ENCODE peak calls at places on chromosomes 16 and 17, in seven cellular contexts. One of them, this sample, is unnamed.

GRCh38 chr16:38941-39892 is 14.2 kb downstream of the POLR3K start:
- DNase-seq in transverse colon: peak
- DNase-seq in testis: no peak
- DNase-seq in stomach: peak
- DNase-seq in endothelial cell of umbilical vein: no peak
- DNase-seq in spleen: peak
- DNase-seq in lower leg skin: no peak
- DNase-seq in this sample: no peak

GRCh38 chr17:79080349-79080748 is 5.7 kb downstream of the ENGASE start:
- DNase-seq in spleen: peak
- DNase-seq in stomach: no peak
- DNase-seq in lower leg skin: no peak
- DNase-seq in testis: no peak
- DNase-seq in transverse colon: no peak
- DNase-seq in endothelial cell of umbilical vein: no peak
- DNase-seq in this sample: no peak

GRCh38 chr16:25257504-25257955 is at the start of gene ZKSCAN2:
- DNase-seq in transverse colon: peak
- DNase-seq in testis: peak
- DNase-seq in spleen: peak
- DNase-seq in endothelial cell of umbilical vein: peak
- DNase-seq in stomach: peak
- DNase-seq in lower leg skin: peak
- DNase-seq in this sample: peak

GRCh38 chr17:14704121-14704520 is 403.2 kb downstream of the HS3ST3B1 start:
- DNase-seq in endothelial cell of umbilical vein: no peak
- DNase-seq in stomach: no peak
- DNase-seq in testis: no peak
- DNase-seq in transverse colon: no peak
- DNase-seq in spleen: no peak
- DNase-seq in lower leg skin: no peak
- DNase-seq in this sample: no peak

GRCh38 chr16:86497551-86498021 is 12.7 kb upstream of the FOXF1 start:
- DNase-seq in endothelial cell of umbilical vein: no peak
- DNase-seq in transverse colon: no peak
- DNase-seq in testis: no peak
- DNase-seq in stomach: no peak
- DNase-seq in lower leg skin: no peak
- DNase-seq in spleen: peak
- DNase-seq in this sample: no peak

GRCh38 chr17:80866050-80866793 is 125.4 kb upstream of the CHMP6 start:
- DNase-seq in spleen: peak
- DNase-seq in testis: peak
- DNase-seq in stomach: peak
- DNase-seq in lower leg skin: peak
- DNase-seq in transverse colon: peak
- DNase-seq in endothelial cell of umbilical vein: peak
- DNase-seq in this sample: peak

GRCh38 chr17:79126139-79126538 is 51.5 kb downstream of the ENGASE start:
- DNase-seq in endothelial cell of umbilical vein: no peak
- DNase-seq in transverse colon: peak
- DNase-seq in spleen: no peak
- DNase-seq in testis: no peak
- DNase-seq in lower leg skin: no peak
- DNase-seq in stomach: peak
- DNase-seq in this sample: no peak

GRCh38 chr16:15575293-15576049 is 67.5 kb downstream of the MARF1 start:
- DNase-seq in stomach: no peak
- DNase-seq in transverse colon: no peak
- DNase-seq in endothelial cell of umbilical vein: no peak
- DNase-seq in lower leg skin: no peak
- DNase-seq in testis: no peak
- DNase-seq in spleen: no peak
- DNase-seq in this sample: peak

GRCh38 chr16:22141746-22142145 is 20.6 kb upstream of the SDR42E2 start:
- DNase-seq in endothelial cell of umbilical vein: peak
- DNase-seq in spleen: no peak
- DNase-seq in testis: no peak
- DNase-seq in transverse colon: no peak
- DNase-seq in lower leg skin: no peak
- DNase-seq in stomach: no peak
- DNase-seq in this sample: no peak

DNA sequence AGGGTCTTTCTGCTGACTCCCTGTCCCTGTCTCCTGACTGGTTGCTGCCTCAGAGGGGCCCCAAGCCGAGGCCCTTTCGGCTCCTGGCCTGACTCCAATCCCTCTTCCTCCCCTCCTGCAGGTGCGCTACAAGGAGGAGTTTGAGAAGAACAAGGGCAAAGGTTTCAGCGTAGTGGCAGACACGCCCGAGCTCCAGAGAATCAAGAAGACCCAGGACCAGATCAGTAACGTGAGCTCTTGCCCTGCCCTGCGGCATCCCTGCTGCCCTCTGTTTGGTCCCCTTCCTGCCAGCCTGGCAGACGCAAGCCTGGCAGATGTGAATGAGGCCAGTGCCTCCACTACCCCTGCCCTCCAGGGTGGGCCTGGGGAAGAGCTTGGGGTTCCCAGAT is 27.1 kb upstream of the LASP1NB start:
- DNase-seq in spleen: peak
- DNase-seq in transverse colon: peak
- DNase-seq in lower leg skin: no peak
- DNase-seq in stomach: no peak
- DNase-seq in endothelial cell of umbilical vein: no peak
- DNase-seq in testis: no peak
- DNase-seq in this sample: no peak
- TF ChIP-seq POLR2A in spleen: no peak
- TF ChIP-seq POLR2A in transverse colon: no peak
- TF ChIP-seq POLR2A in lower leg skin: no peak
- TF ChIP-seq POLR2A in stomach: no peak
- TF ChIP-seq POLR2A in endothelial cell of umbilical vein: no peak
- TF ChIP-seq POLR2A in testis: no peak
- TF ChIP-seq POLR2A in this sample: no peak

GRCh38 chr17:41930009-41930832 is at the start of gene ODAD4:
- DNase-seq in endothelial cell of umbilical vein: peak
- DNase-seq in spleen: peak
- DNase-seq in testis: peak
- DNase-seq in stomach: peak
- DNase-seq in lower leg skin: peak
- DNase-seq in transverse colon: peak
- DNase-seq in this sample: peak
- TF ChIP-seq POLR2A in endothelial cell of umbilical vein: peak
- TF ChIP-seq POLR2A in spleen: no peak
- TF ChIP-seq POLR2A in testis: no peak
- TF ChIP-seq POLR2A in stomach: no peak
- TF ChIP-seq POLR2A in lower leg skin: peak
- TF ChIP-seq POLR2A in transverse colon: peak
- TF ChIP-seq POLR2A in this sample: peak

GRCh38 chr17:75822800-75823166 is 21.4 kb downstream of the UNC13D start:
- DNase-seq in testis: no peak
- DNase-seq in spleen: no peak
- DNase-seq in lower leg skin: no peak
- DNase-seq in stomach: no peak
- DNase-seq in transverse colon: no peak
- DNase-seq in endothelial cell of umbilical vein: no peak
- DNase-seq in this sample: no peak
- TF ChIP-seq POLR2A in testis: no peak
- TF ChIP-seq POLR2A in spleen: no peak
- TF ChIP-seq POLR2A in lower leg skin: no peak
- TF ChIP-seq POLR2A in stomach: no peak
- TF ChIP-seq POLR2A in transverse colon: no peak
- TF ChIP-seq POLR2A in endothelial cell of umbilical vein: no peak
- TF ChIP-seq POLR2A in this sample: no peak

GRCh38 chr17:17685775-17686291 is 4.6 kb downstream of the RAI1 start:
- DNase-seq in testis: peak
- DNase-seq in spleen: no peak
- DNase-seq in stomach: peak
- DNase-seq in lower leg skin: peak
- DNase-seq in endothelial cell of umbilical vein: peak
- DNase-seq in transverse colon: peak
- DNase-seq in this sample: peak
- TF ChIP-seq POLR2A in testis: no peak
- TF ChIP-seq POLR2A in spleen: no peak
- TF ChIP-seq POLR2A in stomach: no peak
- TF ChIP-seq POLR2A in lower leg skin: no peak
- TF ChIP-seq POLR2A in endothelial cell of umbilical vein: no peak
- TF ChIP-seq POLR2A in transverse colon: no peak
- TF ChIP-seq POLR2A in this sample: peak

GRCh38 chr17:75515229-75515522 is 161 bp downstream of the CASKIN2 start:
- DNase-seq in endothelial cell of umbilical vein: no peak
- DNase-seq in testis: no peak
- DNase-seq in spleen: no peak
- DNase-seq in lower leg skin: no peak
- DNase-seq in transverse colon: no peak
- DNase-seq in stomach: no peak
- DNase-seq in this sample: no peak

GRCh38 chr17:75512946-75513666 is 2.2 kb downstream of the CASKIN2 start:
- DNase-seq in testis: no peak
- DNase-seq in spleen: no peak
- DNase-seq in transverse colon: no peak
- DNase-seq in endothelial cell of umbilical vein: no peak
- DNase-seq in stomach: no peak
- DNase-seq in lower leg skin: no peak
- DNase-seq in this sample: no peak

GRCh38 chr17:75514299-75515228 is 773 bp downstream of the CASKIN2 start:
- DNase-seq in lower leg skin: no peak
- DNase-seq in testis: no peak
- DNase-seq in spleen: peak
- DNase-seq in endothelial cell of umbilical vein: no peak
- DNase-seq in transverse colon: peak
- DNase-seq in stomach: no peak
- DNase-seq in this sample: no peak

GRCh38 chr17:75511610-75512575 is 3.4 kb downstream of the CASKIN2 start:
- DNase-seq in endothelial cell of umbilical vein: no peak
- DNase-seq in testis: no peak
- DNase-seq in stomach: peak
- DNase-seq in transverse colon: no peak
- DNase-seq in lower leg skin: no peak
- DNase-seq in spleen: peak
- DNase-seq in this sample: peak

GRCh38 chr17:75513667-75514052 is 1.7 kb downstream of the CASKIN2 start:
- DNase-seq in endothelial cell of umbilical vein: no peak
- DNase-seq in lower leg skin: no peak
- DNase-seq in testis: no peak
- DNase-seq in transverse colon: no peak
- DNase-seq in stomach: no peak
- DNase-seq in spleen: peak
- DNase-seq in this sample: no peak
- TF ChIP-seq POLR2A in endothelial cell of umbilical vein: no peak
- TF ChIP-seq POLR2A in lower leg skin: no peak
- TF ChIP-seq POLR2A in testis: no peak
- TF ChIP-seq POLR2A in transverse colon: no peak
- TF ChIP-seq POLR2A in stomach: no peak
- TF ChIP-seq POLR2A in spleen: no peak
- TF ChIP-seq POLR2A in this sample: no peak

This sample was measured in erythroblast.